ENCODE peak calls at places on chromosomes 4 and X, in seven cellular contexts. F, Q, R, W, Y, K and P are unnamed samples.

GRCh38 chr4:161438096-161438495 is 725.7 kb downstream of the FSTL5 start:
- DNase-seq in F (no peak), Q (no peak), R (no peak), W (peak), Y (no peak), K (no peak), P (no peak)

GRCh38 chrX:13432776-13433605 is 113.1 kb upstream of the ATXN3L start:
- DNase-seq in F (no peak), Q (no peak), R (peak), W (no peak), Y (no peak), K (no peak), P (no peak)

GRCh38 chrX:17456526-17456925 is 81.5 kb downstream of the NHS start:
- DNase-seq in F (no peak), Q (no peak), R (no peak), W (peak), Y (peak), K (peak), P (no peak)

GRCh38 chrX:148580016-148580415 is 79.6 kb downstream of the AFF2 start:
- DNase-seq in F (no peak), Q (no peak), R (no peak), W (peak), Y (no peak), K (no peak), P (no peak)

GRCh38 chrX:69085151-69085550 is 80.1 kb downstream of the PJA1 start:
- DNase-seq in F (no peak), Q (no peak), R (no peak), W (no peak), Y (no peak), K (no peak), P (no peak)

GRCh38 chrX:110698696-110699095 is 96.9 kb downstream of the CHRDL1 start:
- DNase-seq in F (no peak), Q (no peak), R (no peak), W (no peak), Y (no peak), K (no peak), P (no peak)

GRCh38 chr4:144709159-144709558 is 63.2 kb downstream of the HHIP start:
- DNase-seq in F (no peak), Q (peak), R (no peak), W (no peak), Y (no peak), K (no peak), P (no peak)

GRCh38 chr4:150436598-150437370 is 145.2 kb upstream of the MAB21L2 start:
- DNase-seq in F (no peak), Q (no peak), R (no peak), W (no peak), Y (no peak), K (no peak), P (no peak)

GRCh38 chr4:139416073-139416673 is 37.7 kb upstream of the RAB33B start:
- DNase-seq in F (no peak), Q (peak), R (no peak), W (peak), Y (peak), K (no peak), P (peak)

GRCh38 chrX:80246273-80246672 is 174.0 kb upstream of the TENT5D start:
- DNase-seq in F (no peak), Q (no peak), R (no peak), W (no peak), Y (no peak), K (no peak), P (no peak)

GRCh38 chr4:167020410-167020809 is 213.9 kb downstream of the SPOCK3 start:
- DNase-seq in F (no peak), Q (peak), R (no peak), W (no peak), Y (no peak), K (no peak), P (no peak)

GRCh38 chr4:4350909-4351308 is 36.0 kb upstream of the NSG1 start:
- DNase-seq in F (no peak), Q (no peak), R (no peak), W (no peak), Y (no peak), K (no peak), P (no peak)

GRCh38 chr4:124067031-124067430 is 645.5 kb downstream of the ANKRD50 start:
- DNase-seq in F (no peak), Q (no peak), R (no peak), W (no peak), Y (no peak), K (no peak), P (no peak)

GRCh38 chr4:99861120-99861905 is 32.9 kb downstream of the LAMTOR3 start:
- DNase-seq in F (no peak), Q (no peak), R (no peak), W (no peak), Y (no peak), K (no peak), P (no peak)

GRCh38 chr4:188110741-188111458 is 1.5 kb upstream of the TRIML2 start:
- DNase-seq in F (no peak), Q (no peak), R (no peak), W (no peak), Y (no peak), K (no peak), P (no peak)

GRCh38 chr4:114926508-114926907 is 186.9 kb downstream of the NDST4 start:
- DNase-seq in F (no peak), Q (no peak), R (no peak), W (no peak), Y (peak), K (no peak), P (no peak)

GRCh38 chr4:166143227-166143626 is 270.2 kb downstream of the TLL1 start:
- DNase-seq in F (no peak), Q (no peak), R (no peak), W (no peak), Y (no peak), K (no peak), P (no peak)

GRCh38 chr4:102263024-102263787 is 82.1 kb downstream of the SLC39A8 start:
- DNase-seq in F (no peak), Q (peak), R (no peak), W (peak), Y (peak), K (peak), P (no peak)

GRCh38 chrX:67353651-67354370 is 190.0 kb upstream of the AR start:
- DNase-seq in F (no peak), Q (no peak), R (no peak), W (no peak), Y (no peak), K (no peak), P (no peak)

GRCh38 chr4:187711586-187711985 is 284.0 kb upstream of the ZFP42 start:
- DNase-seq in F (no peak), Q (no peak), R (no peak), W (no peak), Y (no peak), K (no peak), P (no peak)

GRCh38 chr4:17597517-17597916 is 16.9 kb upstream of the MED28 start:
- DNase-seq in F (no peak), Q (peak), R (no peak), W (peak), Y (no peak), K (no peak), P (no peak)

GRCh38 chrX:32576885-32577284 is 634.5 kb downstream of the DMD start:
- DNase-seq in F (no peak), Q (no peak), R (no peak), W (no peak), Y (no peak), K (no peak), P (no peak)

GRCh38 chr4:61301285-61301684 is 101.2 kb downstream of the ADGRL3 start:
- DNase-seq in F (no peak), Q (no peak), R (no peak), W (no peak), Y (no peak), K (no peak), P (no peak)